ENCODE peak calls at places on chromosomes 3 and 15, in four cellular contexts. K is brain microvascular endothelial cell, Y is OCI-LY7, L is choroid plexus epithelial cell. H is an unnamed sample.

GRCh38 chr3:194342861-194343560 is 8.1 kb downstream of the CPN2 start:
- DNase-seq in K (no peak), Y (no peak), L (no peak), H (no peak)

GRCh38 chr3:122246214-122246613 is 62.7 kb downstream of the CASR start:
- DNase-seq in K (no peak), Y (no peak), L (no peak), H (no peak)

GRCh38 chr3:72756900-72757299 is 91.3 kb downstream of the SHQ1 start:
- DNase-seq in K (no peak), Y (peak), L (no peak), H (no peak)

GRCh38 chr3:111768571-111769100 is 90.4 kb upstream of the PHLDB2 start:
- DNase-seq in K (peak), Y (no peak), L (peak), H (peak)

GRCh38 chr15:42194502-42194901 is 13.6 kb downstream of the VPS39 start:
- DNase-seq in K (peak), Y (no peak), L (peak), H (peak)

GRCh38 chr3:143445118-143445517 is 325.5 kb downstream of the CHST2 start:
- DNase-seq in K (peak), Y (no peak), L (peak), H (no peak)

GRCh38 chr3:144482876-144483275 is 511.3 kb downstream of the DIPK2A start:
- DNase-seq in K (no peak), Y (no peak), L (no peak), H (no peak)

GRCh38 chr3:36693670-36694069 is 70.7 kb downstream of the DCLK3 start:
- DNase-seq in K (no peak), Y (no peak), L (no peak), H (no peak)

GRCh38 chr15:29268706-29269484 is 727 bp downstream of the NSMCE3 start:
- DNase-seq in K (peak), Y (peak), L (peak), H (peak)

GRCh38 chr3:177191108-177191779 is 6.0 kb downstream of the TBL1XR1 start:
- DNase-seq in K (no peak), Y (peak), L (no peak), H (no peak)

GRCh38 chr3:136792931-136793330 is 26.0 kb upstream of the SLC35G2 start:
- DNase-seq in K (no peak), Y (no peak), L (no peak), H (no peak)

GRCh38 chr3:180296971-180297370 is 260.2 kb upstream of the PEX5L start:
- DNase-seq in K (no peak), Y (no peak), L (no peak), H (no peak)

GRCh38 chr15:99249270-99249817 is at the start of gene TTC23:
- DNase-seq in K (peak), Y (peak), L (peak), H (peak)

GRCh38 chr3:12336099-12336498 is 47.2 kb downstream of the PPARG start:
- DNase-seq in K (peak), Y (no peak), L (peak), H (peak)

GRCh38 chr3:63390831-63391230 is 112.7 kb downstream of the SYNPR start:
- DNase-seq in K (peak), Y (no peak), L (no peak), H (no peak)

GRCh38 chr3:107661447-107662108 is 138.8 kb downstream of the BBX start:
- DNase-seq in K (no peak), Y (no peak), L (peak), H (peak)

GRCh38 chr15:63028442-63029110 is 14.0 kb upstream of the TPM1 start:
- DNase-seq in K (no peak), Y (no peak), L (no peak), H (no peak)

GRCh38 chr3:143167956-143168355 is 48.4 kb downstream of the CHST2 start:
- DNase-seq in K (no peak), Y (no peak), L (peak), H (peak)

GRCh38 chr15:34337557-34338306 is at the start of gene SLC12A6:
- DNase-seq in K (peak), Y (peak), L (peak), H (peak)
- TF ChIP-seq CTCF in K (no peak), Y (peak), L (no peak), H (no peak)

GRCh38 chr15:56725386-56725785 is 7.9 kb downstream of the ZNF280D start:
- DNase-seq in K (no peak), Y (no peak), L (no peak), H (no peak)
- H3K4me3 ChIP-seq in K (no peak), Y (no peak), L (no peak), H (no peak)

DNA sequence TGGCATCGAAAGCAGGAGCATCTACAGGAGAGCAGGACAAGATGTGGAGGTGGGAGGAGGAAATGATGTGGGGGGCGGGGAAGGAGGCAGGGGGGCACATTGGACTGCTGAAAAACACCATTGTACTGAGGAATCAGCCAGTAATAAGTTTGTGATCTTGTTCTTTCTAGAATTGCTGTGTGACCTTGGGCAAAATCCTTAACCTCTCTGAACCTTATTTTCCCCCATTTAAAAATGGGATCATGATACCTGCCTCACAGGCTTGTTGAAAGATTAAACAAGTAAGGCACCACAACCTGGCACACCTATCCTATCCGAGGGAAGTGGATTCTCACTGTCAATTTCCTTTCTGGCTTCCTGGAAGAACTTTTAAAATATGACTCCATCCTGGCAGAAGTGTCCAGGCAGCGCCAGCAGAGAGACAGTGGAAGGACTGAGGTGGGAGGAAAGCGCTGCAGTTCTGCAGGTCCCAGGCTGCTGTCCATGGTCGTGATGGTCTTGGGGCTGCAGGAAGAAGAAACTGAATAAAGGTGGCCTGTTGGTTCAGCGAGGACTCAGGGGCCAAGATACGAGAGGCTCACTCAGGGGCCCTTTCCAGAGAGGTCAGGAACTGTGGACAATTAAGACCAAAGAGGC is 56.8 kb upstream of the ARRDC4 start:
- DNase-seq in K (no peak), Y (no peak), L (no peak), H (no peak)
- TF ChIP-seq CTCF in K (no peak), Y (no peak), L (no peak), H (no peak)

GRCh38 chr3:39219702-39220101 is 27.3 kb upstream of the XIRP1 start:
- DNase-seq in K (no peak), Y (no peak), L (no peak), H (no peak)
- H3K4me3 ChIP-seq in K (no peak), Y (no peak), L (no peak), H (no peak)

DNA sequence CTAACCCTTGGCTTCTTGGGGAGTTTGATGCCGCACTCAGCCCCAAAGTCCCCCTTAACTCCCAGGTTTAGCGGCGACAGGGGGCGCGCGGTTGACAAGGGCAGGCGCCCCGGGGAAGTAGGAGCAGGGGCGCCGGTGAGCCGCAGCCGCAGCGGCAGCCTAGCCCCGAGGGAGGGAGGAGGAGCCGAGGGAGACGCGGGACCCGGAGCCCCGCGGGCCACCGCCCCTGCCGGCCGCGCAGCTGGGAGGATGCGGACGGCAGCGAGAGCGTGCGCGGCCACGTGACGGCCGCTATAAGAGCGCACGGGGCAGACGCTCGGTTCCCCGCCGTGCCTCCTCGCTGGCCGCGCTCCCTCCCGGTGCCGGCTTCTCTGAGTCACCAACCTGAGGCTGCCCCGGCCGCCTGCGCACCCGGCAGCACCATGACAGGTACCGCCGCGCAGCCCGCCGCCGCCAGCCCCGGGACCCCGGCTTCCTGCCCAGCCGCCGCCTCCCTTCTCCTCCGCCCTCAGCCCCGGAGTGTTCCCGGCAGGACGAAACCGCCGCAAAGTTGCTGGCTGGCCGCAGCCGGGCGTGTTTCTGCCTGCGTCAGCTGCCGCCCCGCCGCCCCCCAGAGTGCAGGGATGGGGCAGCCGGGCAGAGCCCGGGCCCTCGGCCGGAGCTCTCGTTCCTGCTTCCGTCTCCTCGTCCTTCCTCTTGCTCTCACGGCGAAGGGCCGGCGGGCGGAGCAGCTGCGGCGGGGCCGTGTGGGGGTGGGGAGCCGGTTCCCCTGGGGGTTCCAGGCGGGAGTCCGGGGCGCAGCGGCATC is at the start of gene GYG1:
- DNase-seq in K (peak), Y (peak), L (peak), H (peak)
- TF ChIP-seq CTCF in K (peak), Y (peak), L (peak), H (no peak)

GRCh38 chr3:100992086-100993033 is 861 bp downstream of the ABI3BP start:
- DNase-seq in K (peak), Y (no peak), L (peak), H (peak)
- H3K4me3 ChIP-seq in K (peak), Y (no peak), L (peak), H (peak)

DNA sequence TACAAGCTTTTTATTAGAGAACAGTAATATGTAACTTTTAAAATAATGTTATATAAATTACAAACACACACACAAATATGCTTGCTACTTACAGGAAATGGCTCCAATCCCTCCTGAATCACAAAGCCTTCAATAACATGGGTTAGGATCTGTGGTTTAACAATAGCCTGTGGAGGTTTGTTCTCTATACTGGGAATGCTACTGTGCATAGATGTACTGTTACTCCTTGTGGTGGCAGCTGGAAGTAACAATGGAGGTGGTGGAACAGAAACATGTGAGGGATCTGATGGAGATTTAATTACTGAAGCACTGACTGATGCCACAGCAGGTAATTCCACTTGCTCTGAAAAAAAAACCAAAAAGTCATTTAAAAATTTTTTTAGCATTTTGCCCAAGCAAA is 64.4 kb downstream of the PHC3 start:
- DNase-seq in K (peak), Y (peak), L (peak), H (peak)
- TF ChIP-seq CTCF in K (peak), Y (peak), L (peak), H (peak)

GRCh38 chr3:58536501-58537411 is at the start of gene ACOX2:
- DNase-seq in K (no peak), Y (no peak), L (peak), H (peak)
- H3K4me3 ChIP-seq in K (no peak), Y (no peak), L (peak), H (peak)

GRCh38 chr15:47500823-47501222 is 216.5 kb upstream of the SEMA6D start:
- DNase-seq in K (no peak), Y (no peak), L (no peak), H (no peak)
- TF ChIP-seq CTCF in K (no peak), Y (no peak), L (no peak), H (no peak)

GRCh38 chr3:191328963-191329653 is at the start of gene CCDC50:
- DNase-seq in K (peak), Y (peak), L (peak), H (peak)
- H3K4me3 ChIP-seq in K (peak), Y (peak), L (peak), H (peak)

H was measured in fibroblast of pulmonary artery.